ENCODE peak calls at places on chromosomes 16 and 17, in six cellular contexts. V is GM12878, I is A549, P is K562, W is H1, X is HepG2. A is an unnamed sample.

GRCh38 chr17:62802531-62803205 is 5.4 kb downstream of the MARCHF10 start:
- DNase-seq in V (no peak), I (no peak), P (no peak), W (no peak), X (no peak), A (no peak)

GRCh38 chr16:56851671-56852400 is 13.2 kb upstream of the SLC12A3 start:
- DNase-seq in V (no peak), I (no peak), P (peak; percentile 28), W (peak; percentile 29), X (peak; percentile 35), A (no peak)

GRCh38 chr17:34447406-34447805 is 84.4 kb upstream of the CCL1 start:
- DNase-seq in V (no peak), I (no peak), P (no peak), W (no peak), X (no peak), A (no peak)

GRCh38 chr17:17814162-17815061 is 22.4 kb downstream of the SREBF1 start:
- DNase-seq in V (no peak), I (no peak), P (no peak), W (no peak), X (no peak), A (no peak)

GRCh38 chr17:43579570-43580140 is 33.5 kb upstream of the ETV4 start:
- DNase-seq in V (no peak), I (peak; percentile 43), P (no peak), W (no peak), X (peak; percentile 53), A (no peak)

GRCh38 chr16:1323296-1324239 is 9.9 kb upstream of the BAIAP3 start:
- DNase-seq in V (no peak), I (no peak), P (no peak), W (no peak), X (no peak), A (no peak)

GRCh38 chr17:70230883-70231282 is 61.6 kb downstream of the KCNJ2 start:
- DNase-seq in V (no peak), I (no peak), P (no peak), W (no peak), X (no peak), A (no peak)

GRCh38 chr16:102060-102855 is 24.2 kb downstream of the MPG start:
- DNase-seq in V (no peak), I (no peak), P (no peak), W (no peak), X (no peak), A (no peak)

GRCh38 chr16:86764551-86764950 is 186.2 kb downstream of the FOXL1 start:
- DNase-seq in V (no peak), I (no peak), P (no peak), W (no peak), X (no peak), A (no peak)

GRCh38 chr16:87956771-87957279 is 5.6 kb downstream of the BANP start:
- DNase-seq in V (no peak), I (peak; percentile 32), P (peak; percentile 39), W (no peak), X (peak; percentile 34), A (no peak)

GRCh38 chr16:69114976-69115355 is 9.5 kb downstream of the HAS3 start:
- DNase-seq in V (no peak), I (no peak), P (no peak), W (no peak), X (no peak), A (no peak)

GRCh38 chr16:20931066-20931465 is 30.5 kb downstream of the LYRM1 start:
- DNase-seq in V (no peak), I (no peak), P (no peak), W (no peak), X (no peak), A (no peak)

GRCh38 chr17:3682033-3682432 is 13.4 kb downstream of the EMC6 start:
- DNase-seq in V (no peak), I (no peak), P (no peak), W (no peak), X (no peak), A (no peak)

GRCh38 chr17:3681057-3681456 is 12.4 kb downstream of the EMC6 start:
- DNase-seq in V (no peak), I (no peak), P (no peak), W (no peak), X (no peak), A (no peak)

GRCh38 chr17:3681565-3681964 is 13.0 kb downstream of the EMC6 start:
- DNase-seq in V (no peak), I (no peak), P (no peak), W (no peak), X (no peak), A (no peak)

GRCh38 chr17:3685174-3685812 is 10.7 kb downstream of the P2RX5 start:
- DNase-seq in V (no peak), I (no peak), P (peak; percentile 23), W (no peak), X (no peak), A (no peak)

DNA sequence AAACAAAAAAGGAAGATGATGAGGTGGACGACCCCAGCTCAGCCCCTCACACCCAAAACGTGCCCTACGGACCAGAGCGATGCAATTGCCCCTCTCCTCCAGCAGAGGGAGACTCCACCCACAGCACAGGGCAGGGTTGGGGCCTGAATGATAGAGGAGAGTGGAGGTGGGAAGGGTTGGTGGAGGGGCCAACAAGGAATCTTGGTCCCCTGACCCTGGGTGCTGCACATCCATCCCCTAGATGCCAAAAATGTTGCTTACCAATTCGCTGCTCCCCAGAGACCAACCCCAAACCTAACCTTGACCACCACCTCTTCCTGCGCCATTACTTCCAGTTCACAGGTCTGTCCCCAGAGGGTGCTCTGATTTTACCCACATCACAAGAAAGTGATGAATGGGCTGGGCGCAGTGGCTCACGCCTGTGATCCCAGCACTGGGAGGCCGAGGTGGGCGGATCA is 12.9 kb downstream of the P2RX5 start:
- DNase-seq in V (peak; percentile 48), I (peak; percentile 93), P (peak; percentile 61), W (no peak), X (peak; percentile 27), A (peak; percentile 90)
- TF ChIP-seq RFX5 in V (no peak), I (no peak), P (no peak), W (no peak), X (no peak), A (no peak)

DNA sequence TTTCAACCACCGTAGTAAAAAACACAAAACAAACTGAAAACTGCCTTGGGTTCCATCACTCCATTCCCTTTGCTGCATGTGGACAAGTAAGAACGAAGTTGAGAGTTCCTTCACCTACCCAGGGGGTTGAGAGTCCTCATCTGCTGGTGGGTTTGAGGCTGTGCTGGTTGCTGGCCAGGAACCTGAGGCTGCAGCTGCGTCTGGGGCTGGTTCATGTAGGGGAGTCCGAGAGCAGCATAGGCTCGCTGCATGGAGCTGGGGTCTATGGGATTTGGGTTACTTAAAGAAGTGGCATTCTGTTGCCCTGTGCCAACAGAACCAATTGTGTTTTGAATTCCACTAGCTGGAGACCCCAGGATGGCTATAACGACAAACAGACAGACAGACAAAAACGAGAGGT is 65.2 kb upstream of the TRAP1 start:
- DNase-seq in V (no peak), I (no peak), P (no peak), W (no peak), X (no peak), A (no peak)
- TF ChIP-seq CHD2 in V (no peak), I (no peak), P (no peak), W (no peak), X (no peak), A (no peak)

GRCh38 chr17:74584307-74584706 is 7.8 kb downstream of the CD300LD start:
- DNase-seq in V (no peak), I (no peak), P (no peak), W (no peak), X (no peak), A (no peak)

GRCh38 chr17:74579910-74580309 is 12.2 kb downstream of the CD300LD start:
- DNase-seq in V (no peak), I (no peak), P (no peak), W (no peak), X (no peak), A (no peak)

GRCh38 chr17:74584714-74585113 is 7.4 kb downstream of the CD300LD start:
- DNase-seq in V (no peak), I (no peak), P (no peak), W (no peak), X (no peak), A (no peak)

GRCh38 chr17:74585711-74586110 is 6.4 kb downstream of the CD300LD start:
- DNase-seq in V (no peak), I (no peak), P (no peak), W (no peak), X (no peak), A (no peak)

GRCh38 chr17:74582633-74583032 is 9.4 kb downstream of the CD300LD start:
- DNase-seq in V (no peak), I (no peak), P (no peak), W (no peak), X (no peak), A (no peak)
- TF ChIP-seq RFX5 in V (no peak), I (no peak), P (no peak), W (no peak), X (no peak), A (no peak)

DNA sequence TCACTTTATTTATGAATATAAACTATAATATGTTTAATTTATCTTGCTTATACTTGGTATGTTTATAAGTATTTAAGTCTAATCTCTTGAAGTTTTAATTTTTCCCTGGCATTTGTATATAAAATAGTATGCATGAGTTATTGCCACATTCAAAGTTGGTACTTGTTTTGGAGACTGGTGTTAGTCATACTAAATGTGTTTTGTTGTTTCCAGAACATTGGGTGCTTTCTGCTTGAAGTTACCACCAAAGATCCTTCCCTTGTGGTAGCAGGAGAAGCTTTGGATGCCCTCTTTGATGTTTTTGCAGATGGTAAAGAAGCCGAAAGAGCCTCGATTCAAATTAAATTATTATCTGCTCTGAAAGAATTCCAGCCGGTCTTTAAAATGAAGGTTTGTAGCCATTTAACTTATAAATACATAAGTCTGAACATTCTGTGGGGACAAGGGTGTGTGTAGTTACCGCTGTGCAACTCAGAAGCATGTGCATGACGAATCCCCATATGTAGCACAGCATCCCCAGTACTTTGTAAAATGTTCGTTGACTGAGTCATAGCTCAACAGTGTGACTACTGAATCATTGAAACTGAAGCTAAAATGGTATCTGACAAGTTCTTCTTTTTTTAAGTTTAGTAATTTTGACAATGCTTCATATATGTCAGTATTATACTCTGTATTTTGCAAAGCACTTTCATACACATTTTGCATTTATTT is 36.4 kb downstream of the HEATR3 start:
- DNase-seq in V (no peak), I (no peak), P (no peak), W (no peak), X (no peak), A (no peak)
- TF ChIP-seq CHD2 in V (no peak), I (no peak), P (no peak), W (no peak), X (no peak), A (no peak)